ENCODE peak calls at places on chromosome X, in six cellular contexts. Q is body of pancreas; R is occipital lobe; B is aorta; D is effector memory CD4-positive, alpha-beta T cell; F is left ventricle myocardium inferior. S is an unnamed sample.

GRCh38 chrX:110204986-110205385 is 112.9 kb downstream of the AMMECR1 start:
- DNase-seq in D (no peak), R (no peak), Q (no peak), B (no peak), F (no peak), S (no peak)

GRCh38 chrX:29318051-29318450 is 730.8 kb downstream of the IL1RAPL1 start:
- DNase-seq in Q (no peak), B (no peak), F (no peak), D (no peak), R (no peak), S (no peak)

GRCh38 chrX:37476571-37477188 is 94.8 kb upstream of the LANCL3 start:
- DNase-seq in F (no peak), R (no peak), D (no peak), B (no peak), Q (no peak), S (no peak)

GRCh38 chrX:91331476-91331875 is 103.2 kb upstream of the PABPC5 start:
- DNase-seq in B (no peak), Q (no peak), D (no peak), F (no peak), R (no peak), S (no peak)

GRCh38 chrX:39756086-39756883 is 341.5 kb downstream of the BCOR start:
- DNase-seq in F (no peak), Q (peak), B (no peak), R (no peak), D (no peak), S (no peak)

GRCh38 chrX:120402363-120402762 is 40.5 kb downstream of the ATP1B4 start:
- DNase-seq in F (no peak), B (no peak), Q (no peak), R (no peak), D (no peak), S (no peak)

GRCh38 chrX:135509885-135510284 is 10.6 kb upstream of the INTS6L start:
- DNase-seq in D (no peak), B (no peak), Q (no peak), F (no peak), R (no peak), S (no peak)

GRCh38 chrX:131987252-131987651 is 35.9 kb upstream of the STK26 start:
- DNase-seq in B (no peak), R (no peak), F (no peak), D (no peak), Q (no peak), S (no peak)

GRCh38 chrX:3526084-3526483 is 179.6 kb upstream of the MXRA5 start:
- DNase-seq in B (no peak), D (no peak), Q (no peak), F (no peak), R (no peak), S (no peak)

GRCh38 chrX:97685753-97686152 is 802.0 kb downstream of the RPA4 start:
- DNase-seq in D (no peak), B (no peak), Q (peak), F (no peak), R (no peak), S (no peak)

GRCh38 chrX:68550193-68550592 is 51.3 kb downstream of the YIPF6 start:
- DNase-seq in B (no peak), D (no peak), Q (no peak), F (no peak), R (no peak), S (no peak)

GRCh38 chrX:40061871-40062524 is 35.8 kb downstream of the BCOR start:
- DNase-seq in D (no peak), B (peak), F (no peak), R (no peak), Q (no peak), S (no peak)

GRCh38 chrX:101347859-101348451 is 587 bp downstream of the TIMM8A start:
- DNase-seq in F (no peak), Q (no peak), D (no peak), R (no peak), B (no peak), S (peak)